ENCODE peak calls at places on chromosomes 13 and 19, in six cellular contexts. U is mucosa of descending colon; I is CD8-positive, alpha-beta memory T cell; W is GM23248; R is body of pancreas; N is cardiac muscle cell. J is an unnamed sample.

GRCh38 chr13:107043016-107043957 is 475.4 kb upstream of the ARGLU1 start:
- DNase-seq in U (no peak), I (no peak), W (no peak), R (no peak), N (no peak), J (no peak)

GRCh38 chr19:44623080-44623479 is 9.7 kb downstream of the IGSF23 start:
- DNase-seq in U (no peak), I (no peak), W (peak; percentile 59), R (peak; percentile 26), N (peak; percentile 53), J (no peak)

GRCh38 chr19:55116232-55117062 is 990 bp downstream of the PPP1R12C start:
- DNase-seq in U (peak; percentile 65), I (peak; percentile 49), W (peak; percentile 89), R (peak; percentile 41), N (peak; percentile 73), J (peak; percentile 69)

GRCh38 chr13:110187501-110188161 is 119.3 kb downstream of the COL4A1 start:
- DNase-seq in U (no peak), I (no peak), W (peak; percentile 76), R (peak; percentile 72), N (peak; percentile 96), J (no peak)

GRCh38 chr19:6241680-6242079 is 38.1 kb downstream of the MLLT1 start:
- DNase-seq in U (peak; percentile 29), I (no peak), W (no peak), R (peak; percentile 62), N (no peak), J (no peak)

GRCh38 chr19:14943601-14944000 is 2.3 kb downstream of the OR7C2 start:
- DNase-seq in U (no peak), I (no peak), W (peak; percentile 51), R (no peak), N (peak; percentile 35), J (no peak)

GRCh38 chr19:2797280-2797679 is 12.0 kb downstream of the THOP1 start:
- DNase-seq in U (no peak), I (no peak), W (no peak), R (no peak), N (no peak), J (no peak)

GRCh38 chr13:110640591-110641029 is 25.3 kb downstream of the NAXD start:
- DNase-seq in U (no peak), I (no peak), W (peak; percentile 23), R (no peak), N (no peak), J (no peak)

GRCh38 chr13:113851826-113852535 is 11.9 kb downstream of the GAS6 start:
- DNase-seq in U (no peak), I (no peak), W (no peak), R (no peak), N (no peak), J (no peak)

GRCh38 chr19:56315076-56315828 is 613 bp upstream of the ZSCAN5A start:
- DNase-seq in U (peak; percentile 92), I (peak; percentile 82), W (peak; percentile 98), R (peak; percentile 96), N (peak; percentile 98), J (peak; percentile 94)

GRCh38 chr19:56119585-56119978 is 1.5 kb downstream of the ZNF787 start:
- DNase-seq in U (peak; percentile 79), I (no peak), W (peak; percentile 71), R (no peak), N (no peak), J (no peak)

GRCh38 chr13:86425127-86425526 is 625.9 kb upstream of the SLITRK6 start:
- DNase-seq in U (no peak), I (no peak), W (no peak), R (no peak), N (no peak), J (no peak)

GRCh38 chr13:113996912-113997745 is 23.3 kb upstream of the C13orf46 start:
- DNase-seq in U (peak; percentile 7), I (no peak), W (no peak), R (peak; percentile 4), N (no peak), J (no peak)

GRCh38 chr19:11375143-11375948 is 880 bp downstream of the SWSAP1 start:
- DNase-seq in U (peak; percentile 75), I (peak; percentile 61), W (no peak), R (peak; percentile 64), N (no peak), J (peak; percentile 92)

GRCh38 chr13:51781246-51782022 is 22.5 kb downstream of the DHRS12 start:
- DNase-seq in U (no peak), I (no peak), W (peak; percentile 56), R (peak; percentile 77), N (peak; percentile 34), J (peak; percentile 51)

GRCh38 chr19:54530866-54531265 is 28.2 kb downstream of the LAIR2 start:
- DNase-seq in U (no peak), I (no peak), W (no peak), R (no peak), N (no peak), J (no peak)

GRCh38 chr19:55694241-55694655 is 19.2 kb downstream of the EPN1 start:
- DNase-seq in U (peak; percentile 75), I (no peak), W (no peak), R (no peak), N (no peak), J (no peak)

GRCh38 chr13:41459754-41460111 is 2.4 kb downstream of the RGCC start:
- DNase-seq in U (no peak), I (no peak), W (peak; percentile 30), R (no peak), N (no peak), J (peak; percentile 58)

GRCh38 chr19:50427997-50428425 is 4.7 kb upstream of the MYBPC2 start:
- DNase-seq in U (peak; percentile 79), I (no peak), W (peak; percentile 73), R (peak; percentile 81), N (peak; percentile 93), J (peak; percentile 39)

GRCh38 chr19:31448221-31448657 is 99.0 kb upstream of the TSHZ3 start:
- DNase-seq in U (peak; percentile 44), I (no peak), W (peak; percentile 90), R (peak; percentile 44), N (peak; percentile 94), J (no peak)

GRCh38 chr19:10334340-10335148 is 1.2 kb upstream of the RAVER1 start:
- DNase-seq in U (peak; percentile 98), I (no peak), W (peak; percentile 99), R (peak; percentile 98), N (peak; percentile 98), J (peak; percentile 83)

GRCh38 chr13:49670828-49671227 is 20.5 kb downstream of the EBPL start:
- DNase-seq in U (no peak), I (no peak), W (no peak), R (no peak), N (no peak), J (no peak)

GRCh38 chr13:34076319-34076718 is 258.4 kb downstream of the RFC3 start:
- DNase-seq in U (no peak), I (no peak), W (peak; percentile 66), R (no peak), N (no peak), J (no peak)

GRCh38 chr13:41457589-41458186 is 338 bp downstream of the RGCC start:
- DNase-seq in U (peak; percentile 50), I (peak; percentile 29), W (peak; percentile 27), R (no peak), N (no peak), J (peak; percentile 51)

GRCh38 chr19:48963371-48964204 is 1.5 kb upstream of the FTL start:
- DNase-seq in U (peak; percentile 88), I (peak; percentile 45), W (peak; percentile 85), R (peak; percentile 80), N (peak; percentile 76), J (no peak)

GRCh38 chr19:29448046-29448445 is 77.7 kb upstream of the VSTM2B start:
- DNase-seq in U (no peak), I (no peak), W (no peak), R (no peak), N (no peak), J (no peak)
- H3K36me3 ChIP-seq in U (no peaks in the 10 kb centered on the region), I (no peaks in the 10 kb centered on the region), W (no peaks in the 10 kb centered on the region), R (no peaks in the 10 kb centered on the region), N (no peaks in the 10 kb centered on the region), J (no peaks in the 10 kb centered on the region)

DNA sequence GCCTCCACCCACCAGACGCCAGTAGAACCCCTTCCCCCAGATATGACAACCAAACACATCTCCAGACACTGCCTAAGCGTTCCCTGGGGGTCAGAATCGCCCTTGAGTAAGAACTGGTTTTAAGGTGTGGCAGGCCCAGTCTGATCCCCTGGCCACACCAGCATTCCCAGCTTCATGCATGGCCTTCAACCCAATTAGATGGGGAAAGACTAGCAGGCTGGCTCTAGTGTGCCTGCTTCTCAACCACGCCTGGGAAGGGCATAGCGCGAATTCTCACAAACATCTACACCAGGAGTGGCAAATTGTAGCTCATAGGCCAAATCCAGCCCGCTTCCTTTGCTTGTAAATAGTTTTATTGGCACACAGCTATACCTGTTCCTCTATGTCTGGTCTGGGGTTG is 13.6 kb downstream of the HAUS8 start:
- DNase-seq in U (peak; percentile 70), I (no peak), W (no peak), R (no peak), N (no peak), J (no peak)
- H3K36me3 ChIP-seq in U (peaks cover 4% of the 10 kb centered on the region), I (peaks cover 21% of the 10 kb centered on the region), W (peaks cover 12% of the 10 kb centered on the region), R (no peaks in the 10 kb centered on the region), N (peaks cover 9% of the 10 kb centered on the region), J (peaks cover 99% of the 10 kb centered on the region)

GRCh38 chr13:95032114-95032513 is 269.1 kb downstream of the ABCC4 start:
- DNase-seq in U (no peak), I (no peak), W (no peak), R (no peak), N (no peak), J (no peak)

GRCh38 chr13:95039415-95039814 is 261.8 kb downstream of the ABCC4 start:
- DNase-seq in U (no peak), I (no peak), W (peak; percentile 19), R (no peak), N (no peak), J (no peak)

GRCh38 chr13:95033890-95034289 is 267.4 kb downstream of the ABCC4 start:
- DNase-seq in U (no peak), I (no peak), W (no peak), R (no peak), N (no peak), J (no peak)

GRCh38 chr13:95038949-95039348 is 262.3 kb downstream of the ABCC4 start:
- DNase-seq in U (no peak), I (no peak), W (no peak), R (no peak), N (no peak), J (no peak)

DNA sequence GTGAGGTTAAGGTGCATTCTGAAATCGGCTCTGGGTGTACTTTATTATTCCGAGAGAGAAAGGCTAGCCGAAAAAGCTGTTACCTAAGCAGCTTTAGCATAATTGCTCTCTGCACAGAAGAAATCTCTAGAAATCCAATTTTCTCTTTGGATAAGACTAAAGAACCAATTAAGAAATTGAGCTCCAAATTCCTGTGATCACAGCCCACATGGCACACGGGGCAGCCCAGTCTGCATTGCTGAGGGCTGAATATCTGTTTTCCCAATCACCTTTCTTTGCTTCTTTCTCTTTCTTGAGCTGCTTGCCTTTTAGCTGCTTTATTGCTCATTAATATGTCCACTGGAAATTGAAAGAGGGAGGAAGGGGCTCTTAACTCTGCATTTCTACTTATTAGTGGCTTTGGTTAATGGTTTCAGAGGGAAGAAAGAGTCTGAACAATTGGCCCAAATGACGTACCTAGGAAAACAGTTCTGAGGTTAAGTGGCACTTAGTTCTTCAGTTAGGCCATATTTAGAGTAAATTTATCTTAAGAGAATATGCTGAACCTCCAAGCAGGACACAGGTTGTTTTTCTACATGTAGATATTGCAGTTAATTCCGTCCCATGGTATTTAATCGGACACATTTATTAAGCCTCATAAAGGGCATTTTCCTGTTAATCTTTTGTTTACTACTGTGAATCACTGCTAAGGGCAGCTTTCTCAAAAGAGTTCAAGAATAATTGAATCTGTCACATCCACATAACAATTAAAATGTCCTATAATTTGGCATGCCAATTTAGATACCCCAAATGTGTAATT is 265.7 kb downstream of the ABCC4 start:
- DNase-seq in U (no peak), I (no peak), W (no peak), R (no peak), N (no peak), J (no peak)
- H3K36me3 ChIP-seq in U (no peaks in the 10 kb centered on the region), I (no peaks in the 10 kb centered on the region), W (no peaks in the 10 kb centered on the region), R (no peaks in the 10 kb centered on the region), N (no peaks in the 10 kb centered on the region), J (no peaks in the 10 kb centered on the region)

GRCh38 chr19:4448147-4448985 is 9.2 kb downstream of the UBXN6 start:
- DNase-seq in U (no peak), I (no peak), W (no peak), R (peak; percentile 89), N (no peak), J (no peak)
- H3K36me3 ChIP-seq in U (peaks cover 14% of the 10 kb centered on the region), I (peaks cover 3% of the 10 kb centered on the region), W (peaks cover 18% of the 10 kb centered on the region), R (peaks cover 12% of the 10 kb centered on the region), N (peaks cover 43% of the 10 kb centered on the region), J (peaks cover 87% of the 10 kb centered on the region)